ENCODE peak calls at places on chromosomes 16 and 17, in nine cellular contexts. O, W, Y, M, Q, F, Z, X and B are unnamed samples.

GRCh38 chr17:33335491-33336173 is 42.5 kb upstream of the ASIC2 start:
- DNase-seq in O (no peak), W (no peak), Y (no peak), M (no peak), Q (no peak), F (no peak), Z (no peak), X (no peak), B (no peak)

GRCh38 chr16:4172070-4172469 is 55.8 kb upstream of the ADCY9 start:
- DNase-seq in O (no peak), W (peak; percentile 16), Y (no peak), M (peak; percentile 87), Q (peak; percentile 41), F (no peak), Z (no peak), X (peak; percentile 67), B (peak; percentile 55)

GRCh38 chr17:50899005-50899460 is 32.9 kb upstream of the TOB1 start:
- DNase-seq in O (no peak), W (no peak), Y (no peak), M (no peak), Q (no peak), F (no peak), Z (no peak), X (peak; percentile 19), B (no peak)

GRCh38 chr16:81493755-81494433 is 49.3 kb downstream of the CMIP start:
- DNase-seq in O (no peak), W (peak; percentile 72), Y (peak; percentile 47), M (peak; percentile 58), Q (peak; percentile 44), F (no peak), Z (no peak), X (peak; percentile 94), B (peak; percentile 52)

GRCh38 chr17:48576479-48577309 is 1.5 kb downstream of the HOXB4 start:
- DNase-seq in O (no peak), W (no peak), Y (no peak), M (peak; percentile 96), Q (no peak), F (no peak), Z (no peak), X (no peak), B (no peak)

GRCh38 chr16:29307598-29308507 is 98.7 kb downstream of the NPIPB11 start:
- DNase-seq in O (no peak), W (peak; percentile 75), Y (no peak), M (peak; percentile 73), Q (no peak), F (no peak), Z (no peak), X (peak; percentile 29), B (peak; percentile 24)

GRCh38 chr17:1179635-1180433 is at the start of gene ABR:
- DNase-seq in O (peak; percentile 72), W (peak; percentile 33), Y (peak; percentile 48), M (no peak), Q (no peak), F (peak; percentile 91), Z (peak; percentile 76), X (peak; percentile 71), B (peak; percentile 89)

GRCh38 chr16:86285938-86286921 is 224.1 kb upstream of the FOXF1 start:
- DNase-seq in O (peak; percentile 35), W (no peak), Y (no peak), M (peak; percentile 16), Q (no peak), F (no peak), Z (no peak), X (peak; percentile 14), B (no peak)

GRCh38 chr17:41835214-41835799 is 725 bp downstream of the NT5C3B start:
- DNase-seq in O (no peak), W (no peak), Y (no peak), M (no peak), Q (no peak), F (no peak), Z (no peak), X (peak; percentile 27), B (peak; percentile 50)

GRCh38 chr17:48681609-48682008 is 40.7 kb downstream of the PRAC1 start:
- DNase-seq in O (no peak), W (no peak), Y (no peak), M (no peak), Q (no peak), F (no peak), Z (no peak), X (no peak), B (no peak)

GRCh38 chr16:79036541-79036940 is 564.0 kb downstream of the MAF start:
- DNase-seq in O (no peak), W (no peak), Y (no peak), M (no peak), Q (no peak), F (no peak), Z (no peak), X (no peak), B (no peak)

GRCh38 chr17:70621593-70621992 is 452.3 kb downstream of the KCNJ2 start:
- DNase-seq in O (no peak), W (peak; percentile 49), Y (no peak), M (peak; percentile 12), Q (no peak), F (no peak), Z (no peak), X (peak; percentile 30), B (no peak)

GRCh38 chr17:17386143-17386800 is 83.1 kb downstream of the NT5M start:
- DNase-seq in O (no peak), W (no peak), Y (no peak), M (no peak), Q (no peak), F (no peak), Z (peak; percentile 52), X (no peak), B (no peak)

GRCh38 chr17:43556292-43556691 is 10.2 kb upstream of the ETV4 start:
- DNase-seq in O (no peak), W (no peak), Y (no peak), M (peak; percentile 69), Q (peak; percentile 89), F (no peak), Z (no peak), X (peak; percentile 96), B (peak; percentile 76)

GRCh38 chr17:41814195-41814594 is 1.4 kb downstream of the FKBP10 start:
- DNase-seq in O (no peak), W (peak; percentile 60), Y (no peak), M (peak; percentile 71), Q (no peak), F (no peak), Z (no peak), X (peak; percentile 70), B (no peak)

GRCh38 chr16:11546522-11547485 is 39.9 kb downstream of the LITAF start:
- DNase-seq in O (no peak), W (peak; percentile 61), Y (no peak), M (peak; percentile 48), Q (peak; percentile 21), F (no peak), Z (no peak), X (peak; percentile 81), B (peak; percentile 71)

GRCh38 chr16:17138801-17139200 is 332.0 kb downstream of the XYLT1 start:
- DNase-seq in O (no peak), W (no peak), Y (no peak), M (no peak), Q (no peak), F (no peak), Z (no peak), X (peak; percentile 21), B (peak; percentile 13)

GRCh38 chr17:4818276-4818675 is 11.3 kb downstream of the PLD2 start:
- DNase-seq in O (no peak), W (no peak), Y (no peak), M (no peak), Q (no peak), F (no peak), Z (no peak), X (no peak), B (no peak)

GRCh38 chr16:27475561-27475960 is 73.6 kb downstream of the IL21R start:
- DNase-seq in O (no peak), W (peak; percentile 94), Y (no peak), M (peak; percentile 92), Q (peak; percentile 79), F (no peak), Z (no peak), X (peak; percentile 92), B (peak; percentile 91)

GRCh38 chr17:35973333-35974260 is 7.7 kb downstream of the CCL16 start:
- DNase-seq in O (no peak), W (peak; percentile 47), Y (no peak), M (peak; percentile 13), Q (no peak), F (no peak), Z (no peak), X (peak; percentile 19), B (no peak)

GRCh38 chr17:47956818-47957590 is 679 bp downstream of the PRR15L start:
- DNase-seq in O (no peak), W (peak; percentile 50), Y (no peak), M (peak; percentile 48), Q (no peak), F (no peak), Z (no peak), X (no peak), B (no peak)

GRCh38 chr16:69938981-69939820 is 11.9 kb upstream of the CLEC18A start:
- DNase-seq in O (no peak), W (no peak), Y (no peak), M (no peak), Q (no peak), F (no peak), Z (no peak), X (no peak), B (no peak)

GRCh38 chr16:9330036-9330545 is 238.6 kb downstream of the HAPSTR1 start:
- DNase-seq in O (no peak), W (no peak), Y (no peak), M (no peak), Q (no peak), F (no peak), Z (no peak), X (no peak), B (no peak)

GRCh38 chr17:73541111-73541510 is 103.1 kb downstream of the SDK2 start:
- DNase-seq in O (no peak), W (no peak), Y (no peak), M (no peak), Q (no peak), F (no peak), Z (no peak), X (no peak), B (no peak)

GRCh38 chr17:58316260-58316960 is 12.2 kb downstream of the TSPOAP1 start:
- DNase-seq in O (peak; percentile 45), W (no peak), Y (no peak), M (no peak), Q (no peak), F (peak; percentile 14), Z (peak; percentile 9), X (no peak), B (no peak)